ENCODE peak calls at places on chromosomes 13 and 19, in eight cellular contexts. O is cardiac muscle cell, I is tibial artery, U is psoas muscle, H is tibial nerve, K is gastrocnemius medialis, N is aorta, X is pancreas. C is an unnamed sample. For H3K4me1 and H3K9me3, the result is how much of the 10 kb centered on the place peaks cover.

GRCh38 chr19:4414800-4415251 is 12.4 kb downstream of the CHAF1A start:
- DNase-seq in O (peak), I (no peak), U (no peak), H (no peak), K (no peak), N (no peak), X (no peak), C (no peak)

GRCh38 chr19:3276341-3276799 is 51.9 kb downstream of the CELF5 start:
- DNase-seq in O (no peak), I (no peak), U (no peak), H (no peak), K (no peak), N (no peak), X (peak), C (peak)

GRCh38 chr19:11942843-11943108 is 17.9 kb downstream of the ZNF700 start:
- DNase-seq in O (no peak), I (no peak), U (no peak), H (no peak), K (no peak), N (no peak), X (no peak), C (no peak)

GRCh38 chr13:74771964-74772363 is 637.8 kb upstream of the KLF12 start:
- DNase-seq in O (peak), I (no peak), U (no peak), H (no peak), K (no peak), N (no peak), X (no peak), C (no peak)

GRCh38 chr13:113157206-113157928 is 1.1 kb upstream of the PROZ start:
- DNase-seq in O (no peak), I (no peak), U (no peak), H (no peak), K (no peak), N (no peak), X (no peak), C (no peak)

GRCh38 chr13:21661510-21661909 is 9.4 kb upstream of the FGF9 start:
- DNase-seq in O (no peak), I (no peak), U (no peak), H (no peak), K (no peak), N (no peak), X (no peak), C (no peak)

GRCh38 chr13:48624858-48625257 is 28.9 kb upstream of the CYSLTR2 start:
- DNase-seq in O (peak), I (no peak), U (no peak), H (no peak), K (no peak), N (no peak), X (no peak), C (no peak)

GRCh38 chr13:111936267-111936925 is 130.6 kb upstream of the SOX1 start:
- DNase-seq in O (no peak), I (no peak), U (no peak), H (no peak), K (no peak), N (no peak), X (no peak), C (no peak)

GRCh38 chr13:70125693-70126092 is 17.4 kb upstream of the KLHL1 start:
- DNase-seq in O (no peak), I (no peak), U (no peak), H (no peak), K (no peak), N (no peak), X (no peak), C (no peak)

GRCh38 chr13:99015606-99016520 is 38.0 kb upstream of the DOCK9 start:
- DNase-seq in O (no peak), I (no peak), U (no peak), H (no peak), K (no peak), N (no peak), X (no peak), C (no peak)

GRCh38 chr19:39407644-39408391 is 1.2 kb downstream of the ZFP36 start:
- DNase-seq in O (peak), I (no peak), U (peak), H (no peak), K (peak), N (peak), X (peak), C (peak)

GRCh38 chr19:46410205-46411087 is 2.9 kb downstream of the CCDC8 start:
- DNase-seq in O (no peak), I (no peak), U (no peak), H (no peak), K (no peak), N (no peak), X (peak), C (no peak)

GRCh38 chr13:75195479-75196111 is 286.4 kb downstream of the TBC1D4 start:
- DNase-seq in O (peak), I (no peak), U (no peak), H (no peak), K (no peak), N (no peak), X (no peak), C (no peak)

GRCh38 chr13:112819111-112819510 is 129.3 kb downstream of the ATP11A start:
- DNase-seq in O (no peak), I (no peak), U (no peak), H (no peak), K (no peak), N (peak), X (no peak), C (no peak)

GRCh38 chr19:55459551-55459949 is 1.9 kb downstream of the ISOC2 start:
- DNase-seq in O (no peak), I (no peak), U (no peak), H (no peak), K (no peak), N (no peak), X (no peak), C (no peak)

GRCh38 chr13:98158172-98158907 is 15.4 kb downstream of the FARP1 start:
- DNase-seq in O (no peak), I (no peak), U (no peak), H (no peak), K (no peak), N (no peak), X (no peak), C (no peak)

GRCh38 chr13:65347420-65348030 is 1882.6 kb downstream of the PCDH9 start:
- DNase-seq in O (no peak), I (no peak), U (no peak), H (no peak), K (no peak), N (no peak), X (no peak), C (no peak)

GRCh38 chr13:39452412-39452811 is 150.6 kb downstream of the LHFPL6 start:
- DNase-seq in O (peak), I (no peak), U (no peak), H (no peak), K (no peak), N (no peak), X (no peak), C (no peak)

GRCh38 chr19:39126593-39127187 is 1.1 kb downstream of the PAK4 start:
- DNase-seq in O (peak), I (peak), U (no peak), H (no peak), K (no peak), N (no peak), X (peak), C (peak)

GRCh38 chr19:33998302-33998701 is 174.0 kb upstream of the LSM14A start:
- DNase-seq in O (no peak), I (no peak), U (no peak), H (no peak), K (no peak), N (no peak), X (peak), C (no peak)

GRCh38 chr19:7772752-7773291 is 9.8 kb downstream of the CLEC4M start:
- DNase-seq in O (peak), I (no peak), U (no peak), H (no peak), K (no peak), N (no peak), X (no peak), C (no peak)

GRCh38 chr19:482186-483041 is 13.9 kb upstream of the MADCAM1 start:
- DNase-seq in O (no peak), I (no peak), U (no peak), H (no peak), K (no peak), N (no peak), X (no peak), C (no peak)

GRCh38 chr19:21233691-21234090 is 91.9 kb downstream of the ZNF431 start:
- DNase-seq in O (no peak), I (no peak), U (no peak), H (no peak), K (no peak), N (no peak), X (no peak), C (no peak)

GRCh38 chr13:45446181-45446580 is 18.6 kb upstream of the COG3 start:
- DNase-seq in O (no peak), I (no peak), U (no peak), H (no peak), K (no peak), N (no peak), X (no peak), C (no peak)

GRCh38 chr19:42197375-42197817 is 20.1 kb downstream of the DEDD2 start:
- DNase-seq in O (no peak), I (no peak), U (no peak), H (no peak), K (no peak), N (peak), X (no peak), C (no peak)
- H3K4me1 ChIP-seq in O (under half), I (under half), U (under half), H (under half), K (under half), N (under half), X (under half), C (under half)

GRCh38 chr19:44149776-44150175 is 8.4 kb downstream of the ZNF234 start:
- DNase-seq in O (no peak), I (no peak), U (no peak), H (no peak), K (no peak), N (no peak), X (no peak), C (no peak)
- H3K4me3 ChIP-seq in O (no peak), I (no peak), U (no peak), H (no peak), K (no peak), N (no peak), X (no peak), C (no peak)

DNA sequence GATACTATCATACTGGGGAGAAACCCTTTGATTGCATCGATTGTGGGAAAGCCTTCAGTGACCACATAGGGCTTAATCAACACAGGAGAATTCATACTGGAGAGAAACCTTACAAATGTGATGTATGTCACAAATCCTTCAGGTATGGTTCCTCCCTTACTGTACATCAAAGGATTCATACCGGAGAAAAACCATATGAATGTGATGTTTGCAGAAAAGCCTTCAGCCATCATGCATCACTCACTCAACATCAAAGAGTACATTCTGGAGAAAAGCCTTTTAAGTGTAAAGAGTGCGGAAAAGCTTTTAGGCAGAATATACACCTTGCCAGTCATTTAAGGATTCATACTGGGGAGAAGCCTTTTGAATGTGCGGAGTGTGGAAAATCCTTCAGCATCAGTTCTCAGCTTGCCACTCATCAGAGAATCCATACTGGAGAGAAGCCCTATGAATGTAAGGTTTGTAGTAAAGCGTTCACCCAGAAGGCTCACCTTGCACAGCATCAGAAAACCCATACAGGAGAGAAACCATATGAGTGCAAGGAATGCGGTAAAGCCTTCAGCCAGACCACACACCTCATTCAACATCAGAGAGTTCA is 12.9 kb upstream of the ZNF470 start:
- DNase-seq in O (no peak), I (no peak), U (no peak), H (no peak), K (no peak), N (no peak), X (no peak), C (no peak)
- H3K9me3 ChIP-seq in O (under half), I (half or more), U (half or more), H (under half), K (half or more), N (under half), X (under half), C (under half)

GRCh38 chr13:27965343-27965739 is 3.8 kb downstream of the CDX2 start:
- DNase-seq in O (no peak), I (no peak), U (no peak), H (no peak), K (no peak), N (no peak), X (no peak), C (no peak)
- H3K4me1 ChIP-seq in O (under half), I (half or more), U (under half), H (half or more), K (under half), N (under half), X (under half), C (under half)